ENCODE peak calls at places on chromosomes 1 and 21, in six cellular contexts. C is cardiac fibroblast, Q is coronary artery, E is dorsolateral prefrontal cortex, F is brain microvascular endothelial cell, L is foreskin fibroblast. P is an unnamed sample.

GRCh38 chr1:57361516-57361915 is 62.3 kb downstream of the DAB1 start:
- DNase-seq in C (no peak), Q (no peak), E (no peak), F (no peak), L (no peak), P (no peak)

GRCh38 chr1:10122926-10123325 is 87.4 kb upstream of the KIF1B start:
- DNase-seq in C (peak; percentile 52), Q (no peak), E (no peak), F (peak; percentile 56), L (no peak), P (peak; percentile 28)

GRCh38 chr1:2429780-2430591 is 17.6 kb upstream of the PEX10 start:
- DNase-seq in C (peak; percentile 33), Q (no peak), E (no peak), F (no peak), L (no peak), P (no peak)

GRCh38 chr1:81978945-81979344 is 178.2 kb downstream of the ADGRL2 start:
- DNase-seq in C (peak; percentile 19), Q (no peak), E (no peak), F (no peak), L (no peak), P (peak; percentile 13)

GRCh38 chr21:35203093-35204021 is 154.3 kb upstream of the RUNX1 start:
- DNase-seq in C (peak; percentile 94), Q (no peak), E (no peak), F (peak; percentile 87), L (peak; percentile 65), P (peak; percentile 84)

GRCh38 chr1:196690582-196690981 is 38.7 kb downstream of the CFH start:
- DNase-seq in C (no peak), Q (no peak), E (no peak), F (no peak), L (no peak), P (no peak)

GRCh38 chr1:172990598-172991215 is 60.0 kb downstream of the TNFSF18 start:
- DNase-seq in C (peak; percentile 84), Q (no peak), E (no peak), F (no peak), L (peak; percentile 60), P (peak; percentile 84)

GRCh38 chr1:2558420-2558819 is 2.2 kb downstream of the TNFRSF14 start:
- DNase-seq in C (no peak), Q (no peak), E (no peak), F (no peak), L (no peak), P (no peak)

GRCh38 chr1:2046953-2047748 is 3.1 kb upstream of the PRKCZ start:
- DNase-seq in C (no peak), Q (no peak), E (no peak), F (no peak), L (no peak), P (no peak)

GRCh38 chr1:177884499-177885021 is 85.3 kb downstream of the SEC16B start:
- DNase-seq in C (no peak), Q (no peak), E (no peak), F (no peak), L (no peak), P (no peak)

GRCh38 chr1:167599839-167600581 is 30.0 kb upstream of the RCSD1 start:
- DNase-seq in C (peak; percentile 65), Q (no peak), E (no peak), F (peak; percentile 27), L (peak; percentile 47), P (peak; percentile 86)

GRCh38 chr1:240455228-240455821 is 156.6 kb downstream of the GREM2 start:
- DNase-seq in C (peak; percentile 45), Q (no peak), E (no peak), F (no peak), L (peak; percentile 7), P (peak; percentile 47)

GRCh38 chr21:45285266-45285931 is 2.3 kb downstream of the POFUT2 start:
- DNase-seq in C (no peak), Q (peak; percentile 67), E (no peak), F (no peak), L (no peak), P (no peak)

GRCh38 chr1:20732588-20733360 is at the start of gene SH2D5:
- DNase-seq in C (peak; percentile 99), Q (peak; percentile 86), E (peak; percentile 25), F (peak; percentile 95), L (peak; percentile 97), P (peak; percentile 97)

GRCh38 chr1:14367444-14367843 is 231.0 kb upstream of the KAZN start:
- DNase-seq in C (no peak), Q (no peak), E (no peak), F (no peak), L (no peak), P (no peak)

GRCh38 chr1:14363707-14364413 is 234.6 kb upstream of the KAZN start:
- DNase-seq in C (no peak), Q (no peak), E (no peak), F (no peak), L (no peak), P (no peak)

GRCh38 chr1:14369526-14370213 is 228.8 kb upstream of the KAZN start:
- DNase-seq in C (no peak), Q (no peak), E (no peak), F (no peak), L (no peak), P (no peak)

GRCh38 chr1:14365226-14365994 is 233.1 kb upstream of the KAZN start:
- DNase-seq in C (no peak), Q (no peak), E (no peak), F (no peak), L (no peak), P (no peak)

DNA sequence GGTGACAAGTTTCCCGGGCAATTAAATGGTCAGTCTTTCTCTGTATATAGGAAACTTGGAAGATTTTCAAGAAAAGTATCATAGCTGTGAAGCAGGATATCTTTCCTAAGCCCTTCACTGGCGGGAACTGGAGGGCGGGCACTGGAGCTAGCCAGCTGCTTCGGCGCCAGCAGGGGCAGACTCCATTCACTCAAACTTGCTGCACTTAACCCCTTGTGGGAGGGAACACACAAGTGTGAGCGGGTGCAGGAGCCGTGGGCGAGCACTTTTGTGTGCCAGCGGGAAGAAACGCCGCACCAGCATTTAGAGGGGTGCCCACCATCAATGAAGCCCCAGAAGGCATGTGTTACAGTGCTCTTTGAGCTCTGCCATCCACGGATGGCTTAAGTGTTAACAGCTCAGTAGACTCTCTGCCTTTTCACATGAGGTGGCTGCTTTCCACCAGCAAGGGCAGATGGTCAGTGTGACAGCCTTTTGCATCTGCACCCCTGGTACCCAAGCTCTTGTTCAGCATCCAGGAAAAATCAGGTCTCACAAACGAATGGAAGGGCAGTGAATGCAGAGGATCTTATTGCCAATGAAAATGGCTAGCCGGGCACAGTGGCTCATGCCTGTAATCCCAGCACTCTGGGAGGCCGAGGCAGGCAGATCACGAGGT is 232.0 kb upstream of the KAZN start:
- DNase-seq in C (no peak), Q (no peak), E (no peak), F (no peak), L (no peak), P (peak; percentile 5)
- TF ChIP-seq CTCF in C (no peak), Q (no peak), E (no peak), F (no peak), L (no peak), P (no peak)

GRCh38 chr1:110283677-110284076 is 55.5 kb upstream of the RBM15 start:
- DNase-seq in C (peak; percentile 18), Q (no peak), E (no peak), F (peak; percentile 32), L (no peak), P (no peak)

GRCh38 chr1:110288111-110288510 is 51.1 kb upstream of the RBM15 start:
- DNase-seq in C (no peak), Q (no peak), E (no peak), F (no peak), L (no peak), P (no peak)

GRCh38 chr1:110286564-110286963 is 52.6 kb upstream of the RBM15 start:
- DNase-seq in C (no peak), Q (no peak), E (no peak), F (peak; percentile 16), L (no peak), P (no peak)

GRCh38 chr1:110282395-110282794 is 56.8 kb upstream of the RBM15 start:
- DNase-seq in C (no peak), Q (peak; percentile 26), E (no peak), F (no peak), L (no peak), P (no peak)

DNA sequence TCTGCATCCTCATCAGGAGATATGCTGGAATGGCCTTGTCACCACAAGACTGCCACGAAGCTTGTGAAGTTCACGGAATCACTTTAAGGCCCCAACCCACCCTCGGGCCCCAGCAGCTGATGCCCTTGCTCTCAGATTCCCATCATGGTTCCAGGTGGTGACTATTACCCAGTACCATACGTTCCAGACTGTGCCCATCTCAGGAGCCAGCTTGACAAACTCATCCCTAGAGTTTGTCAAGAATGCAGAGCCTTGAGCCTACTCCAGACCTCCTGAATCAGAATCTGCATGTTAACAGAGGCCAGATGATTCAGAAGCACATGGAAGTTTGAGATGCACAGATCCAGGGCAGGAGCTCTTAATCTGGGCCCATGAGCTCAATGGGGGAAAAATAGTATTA is 53.9 kb upstream of the RBM15 start:
- DNase-seq in C (no peak), Q (peak; percentile 19), E (no peak), F (no peak), L (no peak), P (no peak)
- H3K4me3 ChIP-seq in C (no peak overlapping the region), Q (no peak overlapping the region), E (no peak overlapping the region), F (no peak overlapping the region), L (no peak overlapping the region), P (no peak overlapping the region)

DNA sequence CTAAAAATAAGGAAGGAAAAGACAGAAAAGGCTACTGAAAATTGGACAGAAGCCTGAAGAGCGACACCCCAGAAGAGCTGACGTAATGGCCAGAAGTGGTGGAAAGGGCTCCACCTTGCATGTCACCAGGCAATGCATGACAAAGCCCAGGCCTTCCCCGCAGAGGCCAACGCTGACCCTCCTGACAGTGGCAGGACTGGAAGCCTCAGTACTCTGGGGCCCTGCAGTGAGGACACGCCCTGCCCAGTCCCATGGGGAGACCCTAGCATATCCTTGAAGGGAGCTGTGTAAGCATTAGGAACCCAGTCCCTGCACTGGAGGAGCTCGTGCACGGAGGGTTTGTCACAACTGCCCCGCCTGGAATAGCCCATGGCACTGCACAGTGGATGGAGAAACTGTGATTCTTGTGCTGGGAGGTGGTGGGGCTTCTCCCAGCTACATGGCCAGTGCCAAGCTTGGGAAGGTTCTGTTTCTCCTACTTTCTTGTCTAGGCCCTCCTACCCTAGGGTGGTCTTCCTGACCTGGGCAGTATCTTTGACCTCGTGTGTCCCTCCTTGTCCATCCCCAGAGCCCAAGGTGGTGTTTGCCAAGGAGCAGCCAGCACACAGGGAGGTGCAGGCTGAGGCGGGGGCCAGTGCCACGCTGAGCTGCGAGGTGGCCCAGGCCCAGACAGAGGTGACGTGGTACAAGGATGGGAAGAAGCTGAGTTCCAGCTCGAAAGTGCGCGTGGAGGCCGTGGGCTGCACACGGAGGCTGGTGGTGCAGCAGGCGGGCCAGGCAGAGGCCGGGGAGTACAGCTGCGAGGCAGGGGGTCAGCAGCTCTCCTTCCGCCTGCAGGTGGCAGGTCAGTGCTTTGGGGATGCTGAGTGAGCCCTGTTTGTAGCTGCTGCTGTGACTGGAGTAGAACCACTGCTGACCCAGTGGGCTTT is 60.4 kb downstream of the OBSCN start:
- DNase-seq in C (no peak), Q (peak; percentile 65), E (no peak), F (no peak), L (no peak), P (no peak)
- TF ChIP-seq CTCF in C (no peak), Q (no peak), E (no peak), F (no peak), L (no peak), P (no peak)

DNA sequence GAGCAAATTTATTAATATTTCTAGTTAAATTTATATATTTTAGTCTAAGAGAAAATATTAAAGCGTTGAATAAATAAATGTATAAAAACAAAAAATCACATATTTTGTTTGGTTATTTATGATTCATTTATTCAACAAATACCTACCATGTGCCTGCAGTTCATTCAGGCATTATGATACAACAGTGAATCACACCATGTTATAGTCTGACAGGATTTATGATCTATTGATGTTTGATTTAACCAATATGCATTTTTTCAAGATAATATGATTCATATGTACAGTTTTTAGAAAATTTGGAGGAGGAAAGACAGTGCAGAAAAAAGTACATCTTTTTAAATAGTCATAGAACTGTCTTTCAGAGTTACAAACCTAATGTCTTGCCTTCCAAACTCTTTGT is 7.4 kb upstream of the TRIM58 start:
- DNase-seq in C (peak; percentile 6), Q (no peak), E (no peak), F (no peak), L (no peak), P (no peak)
- H3K4me3 ChIP-seq in C (no peak overlapping the region), Q (no peak overlapping the region), E (no peak overlapping the region), F (no peak overlapping the region), L (no peak overlapping the region), P (no peak overlapping the region)